ENCODE peak calls at places on chromosomes 13 and 19, in four cellular contexts. T is SK-N-SH, A is H1, G is HepG2. L is an unnamed sample.

GRCh38 chr19:44990966-44991365 is 10.3 kb upstream of the RELB start:
- DNase-seq in A (no peak), T (no peak), G (no peak), L (no peak)

GRCh38 chr19:55082023-55082851 is 6.6 kb downstream of the EPS8L1 start:
- DNase-seq in G (no peak), A (peak), T (peak), L (no peak)

GRCh38 chr19:32691952-32692726 is 518 bp downstream of the NUDT19 start:
- DNase-seq in A (peak), G (no peak), T (peak), L (no peak)

GRCh38 chr13:97333983-97334382 is 100.0 kb upstream of the RAP2A start:
- DNase-seq in G (no peak), A (no peak), T (no peak), L (no peak)

GRCh38 chr19:58274771-58275199 is 4.0 kb upstream of the ZNF8 start:
- DNase-seq in G (no peak), T (no peak), A (no peak), L (no peak)

GRCh38 chr13:53605306-53605705 is 576.7 kb downstream of the OLFM4 start:
- DNase-seq in G (no peak), T (no peak), A (no peak), L (no peak)

GRCh38 chr13:113495494-113496251 is 5.2 kb upstream of the DCUN1D2 start:
- DNase-seq in G (no peak), A (no peak), T (no peak), L (no peak)

GRCh38 chr19:18446145-18446810 is 8.3 kb upstream of the ISYNA1 start:
- DNase-seq in T (no peak), A (no peak), G (no peak), L (no peak)

GRCh38 chr13:111115051-111115840 is at the start of gene ARHGEF7:
- DNase-seq in G (no peak), T (peak), A (peak), L (no peak)

GRCh38 chr19:1254081-1254527 is 5.7 kb downstream of the MIDN start:
- DNase-seq in G (no peak), T (no peak), A (no peak), L (no peak)

GRCh38 chr13:41034862-41035261 is 15.7 kb upstream of the ELF1 start:
- DNase-seq in G (no peak), T (no peak), A (no peak), L (no peak)

GRCh38 chr19:58513213-58513693 is 1.5 kb upstream of the SLC27A5 start:
- DNase-seq in G (no peak), T (no peak), A (no peak), L (no peak)

GRCh38 chr13:114132419-114133121 is at the start of gene RASA3:
- DNase-seq in A (peak), T (peak), G (no peak), L (no peak)

GRCh38 chr13:48853381-48854102 is 122.2 kb upstream of the FNDC3A start:
- DNase-seq in T (no peak), G (no peak), A (no peak), L (no peak)

GRCh38 chr13:24274452-24274971 is 34.9 kb upstream of the C1QTNF9 start:
- DNase-seq in A (no peak), T (no peak), G (no peak), L (peak)

GRCh38 chr19:41233748-41234240 is 14.8 kb downstream of the AXL start:
- DNase-seq in A (no peak), G (no peak), T (no peak), L (no peak)

GRCh38 chr19:27777726-27778125 is 1435.2 kb downstream of the UQCRFS1 start:
- DNase-seq in G (no peak), A (no peak), T (no peak), L (no peak)

GRCh38 chr13:90640976-90641375 is 706.5 kb upstream of the MIR17HG start:
- DNase-seq in A (no peak), T (no peak), G (no peak), L (no peak)

GRCh38 chr13:114257014-114257413 is 22.3 kb downstream of the CDC16 start:
- DNase-seq in A (no peak), T (no peak), G (no peak), L (no peak)

GRCh38 chr13:51811046-51811445 is 7.1 kb upstream of the DHRS12 start:
- DNase-seq in T (no peak), G (no peak), A (no peak), L (no peak)

GRCh38 chr19:45368737-45369340 is 1.5 kb downstream of the ERCC2 start:
- DNase-seq in T (no peak), G (no peak), A (no peak), L (no peak)

GRCh38 chr19:5624154-5624663 is 1.3 kb downstream of the SAFB start:
- DNase-seq in A (peak), G (no peak), T (peak), L (no peak)

GRCh38 chr19:42357290-42357689 is 31.9 kb downstream of the MEGF8 start:
- DNase-seq in G (no peak), T (no peak), A (no peak), L (no peak)

GRCh38 chr13:71712988-71713653 is 153.9 kb downstream of the DACH1 start:
- DNase-seq in A (no peak), G (peak), T (peak), L (no peak)

GRCh38 chr13:23319915-23320224 is 113.6 kb downstream of the SACS start:
- DNase-seq in A (no peak), T (no peak), G (no peak), L (no peak)

GRCh38 chr19:49328741-49329140 is 3.8 kb upstream of the SLC6A16 start:
- DNase-seq in A (no peak), T (no peak), G (no peak), L (no peak)

GRCh38 chr19:32977269-32977668 is 5.2 kb downstream of the FAAP24 start:
- DNase-seq in A (no peak), T (no peak), G (no peak), L (no peak)

GRCh38 chr13:114002009-114002544 is 28.2 kb upstream of the C13orf46 start:
- DNase-seq in G (no peak), T (no peak), A (no peak), L (no peak)

GRCh38 chr19:4328243-4328990 is 10.2 kb downstream of the STAP2 start:
- DNase-seq in G (no peak), T (peak), A (peak), L (peak)

GRCh38 chr19:45100202-45100600 is 7.2 kb downstream of the PPP1R37 start:
- DNase-seq in T (no peak), G (no peak), A (no peak), L (no peak)

DNA sequence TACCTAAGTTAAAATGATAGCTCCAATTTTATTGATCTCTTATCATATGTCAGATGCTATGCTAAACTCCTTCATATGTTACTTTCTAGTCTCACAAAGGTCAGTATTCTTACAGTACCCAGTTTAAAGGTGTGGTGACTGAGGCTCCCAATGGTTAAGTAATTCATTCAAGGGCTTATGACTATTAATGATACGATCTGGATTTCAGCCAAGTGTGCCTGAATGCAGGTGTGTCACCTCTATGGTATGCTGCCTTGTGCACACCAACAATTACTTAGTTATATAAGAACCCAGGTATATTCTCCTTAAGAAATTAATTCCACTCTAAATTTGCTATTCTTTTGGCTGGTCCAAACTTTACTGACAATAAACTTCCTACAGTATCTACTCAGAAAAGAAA is 84.6 kb upstream of the TRPC4 start:
- DNase-seq in G (no peak), A (no peak), T (no peak), L (no peak)
- TF ChIP-seq TCF12 in G (no peak), A (no peak), T (no peak), L (no peak)

GRCh38 chr19:17305517-17306284 is at the start of gene MRPL34:
- DNase-seq in G (peak), T (peak), A (peak), L (peak)
- H2AFZ ChIP-seq in G (no peak), T (peak), A (peak), L (peak)

GRCh38 chr13:25406377-25406776 is 34.6 kb downstream of the ATP8A2 start:
- DNase-seq in T (no peak), G (peak), A (no peak), L (no peak)
- TF ChIP-seq TCF12 in T (no peak), G (no peak), A (no peak), L (no peak)

GRCh38 chr13:77784531-77784930 is 87.0 kb downstream of the SLAIN1 start:
- DNase-seq in T (no peak), G (no peak), A (no peak), L (no peak)
- H2AFZ ChIP-seq in T (no peak), G (no peak), A (no peak), L (no peak)

DNA sequence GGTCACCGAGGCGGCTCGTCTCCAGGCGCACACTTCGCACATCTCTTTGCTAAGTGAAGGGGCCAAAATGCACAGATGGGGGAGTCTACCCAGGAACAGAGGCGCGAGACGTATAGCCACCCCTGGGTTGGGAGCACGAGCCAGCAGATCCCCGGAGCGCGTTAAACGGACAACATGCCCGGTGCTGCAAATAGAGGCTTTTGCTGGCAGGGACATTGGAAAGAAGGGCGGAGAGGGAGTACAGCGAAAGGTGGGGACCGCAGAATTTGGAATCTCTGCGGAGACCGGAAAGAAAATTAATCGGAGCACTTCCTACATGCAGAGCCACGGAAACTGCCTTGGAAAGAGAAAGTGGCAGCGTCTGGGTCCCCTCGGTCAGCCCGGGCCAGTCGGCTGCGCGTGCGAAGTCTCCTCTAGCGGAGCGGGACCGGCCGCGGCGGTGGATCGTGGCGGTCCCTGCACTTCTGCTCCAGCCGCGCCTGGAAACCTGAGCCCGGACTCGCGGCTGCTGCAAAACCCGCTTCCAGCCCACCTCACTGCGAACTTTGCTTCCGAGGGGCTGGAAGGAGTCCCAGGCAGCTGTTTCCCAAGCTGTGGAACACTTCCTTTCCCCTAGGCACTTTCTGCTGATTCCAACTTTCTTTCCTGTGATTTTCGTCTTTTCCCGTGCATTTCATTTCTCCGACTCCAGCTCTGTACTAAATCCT is 791 bp upstream of the PCDH9 start:
- DNase-seq in A (peak), G (peak), T (peak), L (no peak)
- TF ChIP-seq TCF12 in A (no peak), G (no peak), T (no peak), L (no peak)

GRCh38 chr19:13732337-13732736 is 32.0 kb upstream of the MRI1 start:
- DNase-seq in G (no peak), A (no peak), T (no peak), L (no peak)
- H2AFZ ChIP-seq in G (no peak), A (no peak), T (no peak), L (no peak)

L was measured in GM12878.